ENCODE peak calls at places on chromosomes 6 and 20, in five cellular contexts. One of them, this sample, is unnamed.

GRCh38 chr6:41682966-41683459 is 44.7 kb downstream of the MDFI start:
- DNase-seq in stimulated activated CD8-positive, alpha-beta memory T cell treated with anti-CD3 and anti-CD28 coated beads, Interleukin-15, amount 100 ng/mL, for 1 hour: no peak
- DNase-seq in stimulated activated CD4-positive, alpha-beta T cell treated with anti-CD3 and anti-CD28 coated beads, TNF-alpha, amount 100 ng/mL, for 4 hours: peak
- DNase-seq in esophagus squamous epithelium: no peak
- DNase-seq in activated CD8-positive, alpha-beta memory T cell treated with anti-CD3 and anti-CD28 coated beads, Interleukin-2, amount 50 U/mL, for 4 hours: no peak
- DNase-seq in this sample: no peak

GRCh38 chr20:57502331-57502700 is 22.6 kb downstream of the CTCFL start:
- DNase-seq in activated CD8-positive, alpha-beta memory T cell treated with anti-CD3 and anti-CD28 coated beads, Interleukin-2, amount 50 U/mL, for 4 hours: no peak
- DNase-seq in esophagus squamous epithelium: no peak
- DNase-seq in stimulated activated CD4-positive, alpha-beta T cell treated with anti-CD3 and anti-CD28 coated beads, TNF-alpha, amount 100 ng/mL, for 4 hours: no peak
- DNase-seq in stimulated activated CD8-positive, alpha-beta memory T cell treated with anti-CD3 and anti-CD28 coated beads, Interleukin-15, amount 100 ng/mL, for 1 hour: no peak
- DNase-seq in this sample: no peak

GRCh38 chr6:35893246-35893645 is 27.7 kb downstream of the SRPK1 start:
- DNase-seq in stimulated activated CD4-positive, alpha-beta T cell treated with anti-CD3 and anti-CD28 coated beads, TNF-alpha, amount 100 ng/mL, for 4 hours: no peak
- DNase-seq in stimulated activated CD8-positive, alpha-beta memory T cell treated with anti-CD3 and anti-CD28 coated beads, Interleukin-15, amount 100 ng/mL, for 1 hour: no peak
- DNase-seq in esophagus squamous epithelium: no peak
- DNase-seq in activated CD8-positive, alpha-beta memory T cell treated with anti-CD3 and anti-CD28 coated beads, Interleukin-2, amount 50 U/mL, for 4 hours: no peak
- DNase-seq in this sample: no peak

GRCh38 chr6:20711518-20711917 is 177.3 kb downstream of the CDKAL1 start:
- DNase-seq in stimulated activated CD8-positive, alpha-beta memory T cell treated with anti-CD3 and anti-CD28 coated beads, Interleukin-15, amount 100 ng/mL, for 1 hour: no peak
- DNase-seq in stimulated activated CD4-positive, alpha-beta T cell treated with anti-CD3 and anti-CD28 coated beads, TNF-alpha, amount 100 ng/mL, for 4 hours: no peak
- DNase-seq in activated CD8-positive, alpha-beta memory T cell treated with anti-CD3 and anti-CD28 coated beads, Interleukin-2, amount 50 U/mL, for 4 hours: no peak
- DNase-seq in esophagus squamous epithelium: no peak
- DNase-seq in this sample: no peak

GRCh38 chr6:12785301-12785700 is 68.7 kb downstream of the PHACTR1 start:
- DNase-seq in stimulated activated CD8-positive, alpha-beta memory T cell treated with anti-CD3 and anti-CD28 coated beads, Interleukin-15, amount 100 ng/mL, for 1 hour: no peak
- DNase-seq in activated CD8-positive, alpha-beta memory T cell treated with anti-CD3 and anti-CD28 coated beads, Interleukin-2, amount 50 U/mL, for 4 hours: no peak
- DNase-seq in esophagus squamous epithelium: no peak
- DNase-seq in stimulated activated CD4-positive, alpha-beta T cell treated with anti-CD3 and anti-CD28 coated beads, TNF-alpha, amount 100 ng/mL, for 4 hours: no peak
- DNase-seq in this sample: no peak

GRCh38 chr6:158773581-158774449 is 45.4 kb downstream of the EZR start:
- DNase-seq in stimulated activated CD8-positive, alpha-beta memory T cell treated with anti-CD3 and anti-CD28 coated beads, Interleukin-15, amount 100 ng/mL, for 1 hour: no peak
- DNase-seq in activated CD8-positive, alpha-beta memory T cell treated with anti-CD3 and anti-CD28 coated beads, Interleukin-2, amount 50 U/mL, for 4 hours: no peak
- DNase-seq in esophagus squamous epithelium: no peak
- DNase-seq in stimulated activated CD4-positive, alpha-beta T cell treated with anti-CD3 and anti-CD28 coated beads, TNF-alpha, amount 100 ng/mL, for 4 hours: no peak
- DNase-seq in this sample: no peak

GRCh38 chr6:108584323-108584722 is 23.6 kb downstream of the FOXO3 start:
- DNase-seq in stimulated activated CD8-positive, alpha-beta memory T cell treated with anti-CD3 and anti-CD28 coated beads, Interleukin-15, amount 100 ng/mL, for 1 hour: no peak
- DNase-seq in esophagus squamous epithelium: no peak
- DNase-seq in activated CD8-positive, alpha-beta memory T cell treated with anti-CD3 and anti-CD28 coated beads, Interleukin-2, amount 50 U/mL, for 4 hours: no peak
- DNase-seq in stimulated activated CD4-positive, alpha-beta T cell treated with anti-CD3 and anti-CD28 coated beads, TNF-alpha, amount 100 ng/mL, for 4 hours: no peak
- DNase-seq in this sample: no peak

GRCh38 chr20:57928181-57928967 is 218.6 kb upstream of the PMEPA1 start:
- DNase-seq in stimulated activated CD8-positive, alpha-beta memory T cell treated with anti-CD3 and anti-CD28 coated beads, Interleukin-15, amount 100 ng/mL, for 1 hour: no peak
- DNase-seq in esophagus squamous epithelium: no peak
- DNase-seq in stimulated activated CD4-positive, alpha-beta T cell treated with anti-CD3 and anti-CD28 coated beads, TNF-alpha, amount 100 ng/mL, for 4 hours: no peak
- DNase-seq in activated CD8-positive, alpha-beta memory T cell treated with anti-CD3 and anti-CD28 coated beads, Interleukin-2, amount 50 U/mL, for 4 hours: no peak
- DNase-seq in this sample: no peak

GRCh38 chr6:53230775-53231467 is 82.3 kb upstream of the GCM1 start:
- DNase-seq in esophagus squamous epithelium: no peak
- DNase-seq in stimulated activated CD4-positive, alpha-beta T cell treated with anti-CD3 and anti-CD28 coated beads, TNF-alpha, amount 100 ng/mL, for 4 hours: no peak
- DNase-seq in stimulated activated CD8-positive, alpha-beta memory T cell treated with anti-CD3 and anti-CD28 coated beads, Interleukin-15, amount 100 ng/mL, for 1 hour: no peak
- DNase-seq in activated CD8-positive, alpha-beta memory T cell treated with anti-CD3 and anti-CD28 coated beads, Interleukin-2, amount 50 U/mL, for 4 hours: no peak
- DNase-seq in this sample: no peak

GRCh38 chr6:113854531-113855499 is 2.3 kb upstream of the MARCKS start:
- DNase-seq in stimulated activated CD4-positive, alpha-beta T cell treated with anti-CD3 and anti-CD28 coated beads, TNF-alpha, amount 100 ng/mL, for 4 hours: no peak
- DNase-seq in stimulated activated CD8-positive, alpha-beta memory T cell treated with anti-CD3 and anti-CD28 coated beads, Interleukin-15, amount 100 ng/mL, for 1 hour: no peak
- DNase-seq in esophagus squamous epithelium: peak
- DNase-seq in activated CD8-positive, alpha-beta memory T cell treated with anti-CD3 and anti-CD28 coated beads, Interleukin-2, amount 50 U/mL, for 4 hours: no peak
- DNase-seq in this sample: no peak

GRCh38 chr6:5992551-5993225 is 14.0 kb downstream of the NRN1 start:
- DNase-seq in stimulated activated CD8-positive, alpha-beta memory T cell treated with anti-CD3 and anti-CD28 coated beads, Interleukin-15, amount 100 ng/mL, for 1 hour: no peak
- DNase-seq in activated CD8-positive, alpha-beta memory T cell treated with anti-CD3 and anti-CD28 coated beads, Interleukin-2, amount 50 U/mL, for 4 hours: no peak
- DNase-seq in esophagus squamous epithelium: no peak
- DNase-seq in stimulated activated CD4-positive, alpha-beta T cell treated with anti-CD3 and anti-CD28 coated beads, TNF-alpha, amount 100 ng/mL, for 4 hours: no peak
- DNase-seq in this sample: no peak

GRCh38 chr6:16438677-16439615 is 200.6 kb downstream of the GMPR start:
- DNase-seq in stimulated activated CD4-positive, alpha-beta T cell treated with anti-CD3 and anti-CD28 coated beads, TNF-alpha, amount 100 ng/mL, for 4 hours: no peak
- DNase-seq in stimulated activated CD8-positive, alpha-beta memory T cell treated with anti-CD3 and anti-CD28 coated beads, Interleukin-15, amount 100 ng/mL, for 1 hour: no peak
- DNase-seq in activated CD8-positive, alpha-beta memory T cell treated with anti-CD3 and anti-CD28 coated beads, Interleukin-2, amount 50 U/mL, for 4 hours: no peak
- DNase-seq in esophagus squamous epithelium: no peak
- DNase-seq in this sample: no peak

GRCh38 chr6:83086751-83087150 is 19.3 kb downstream of the DOP1A start:
- DNase-seq in activated CD8-positive, alpha-beta memory T cell treated with anti-CD3 and anti-CD28 coated beads, Interleukin-2, amount 50 U/mL, for 4 hours: no peak
- DNase-seq in stimulated activated CD4-positive, alpha-beta T cell treated with anti-CD3 and anti-CD28 coated beads, TNF-alpha, amount 100 ng/mL, for 4 hours: no peak
- DNase-seq in esophagus squamous epithelium: no peak
- DNase-seq in stimulated activated CD8-positive, alpha-beta memory T cell treated with anti-CD3 and anti-CD28 coated beads, Interleukin-15, amount 100 ng/mL, for 1 hour: no peak
- DNase-seq in this sample: no peak

GRCh38 chr6:157762636-157763035 is 60.4 kb upstream of the SNX9 start:
- DNase-seq in stimulated activated CD4-positive, alpha-beta T cell treated with anti-CD3 and anti-CD28 coated beads, TNF-alpha, amount 100 ng/mL, for 4 hours: no peak
- DNase-seq in activated CD8-positive, alpha-beta memory T cell treated with anti-CD3 and anti-CD28 coated beads, Interleukin-2, amount 50 U/mL, for 4 hours: no peak
- DNase-seq in stimulated activated CD8-positive, alpha-beta memory T cell treated with anti-CD3 and anti-CD28 coated beads, Interleukin-15, amount 100 ng/mL, for 1 hour: no peak
- DNase-seq in esophagus squamous epithelium: no peak
- DNase-seq in this sample: no peak

This sample was measured in cortex of kidney.